ENCODE peak calls at places on chromosomes 6 and 20, in five cellular contexts. L is NCI-H2081 treated with DMSO at 0.1 percent for 48 hours, D is GM13977, V is RCC 7860, F is KG1. U is an unnamed sample.

GRCh38 chr20:10671221-10671849 is 2.5 kb downstream of the JAG1 start:
- DNase-seq in L (no peak), D (peak), V (peak), F (no peak), U (peak)

GRCh38 chr20:50274570-50275430 is 84.2 kb downstream of the CEBPB start:
- DNase-seq in L (no peak), D (no peak), V (no peak), F (peak), U (no peak)

GRCh38 chr20:58623579-58624473 is 27.3 kb upstream of the STX16 start:
- DNase-seq in L (no peak), D (no peak), V (peak), F (no peak), U (no peak)

GRCh38 chr6:36679043-36679821 is 718 bp downstream of the CDKN1A start:
- DNase-seq in L (no peak), D (no peak), V (peak), F (no peak), U (no peak)

GRCh38 chr20:58619847-58620431 is 31.1 kb upstream of the STX16 start:
- DNase-seq in L (no peak), D (no peak), V (no peak), F (no peak), U (no peak)

GRCh38 chr6:145372671-145373123 is 362.6 kb downstream of the EPM2A start:
- DNase-seq in L (no peak), D (peak), V (no peak), F (no peak), U (no peak)

GRCh38 chr6:25889877-25890853 is 16.1 kb upstream of the SLC17A3 start:
- DNase-seq in L (no peak), D (no peak), V (peak), F (no peak), U (no peak)

GRCh38 chr6:46289865-46290264 is 119.1 kb upstream of the ENPP5 start:
- DNase-seq in L (no peak), D (no peak), V (no peak), F (no peak), U (no peak)

GRCh38 chr6:142851601-142852000 is 93.4 kb downstream of the HIVEP2 start:
- DNase-seq in L (no peak), D (no peak), V (peak), F (no peak), U (no peak)

GRCh38 chr6:148523051-148523450 is 180.4 kb downstream of the SASH1 start:
- DNase-seq in L (no peak), D (no peak), V (peak), F (no peak), U (no peak)

GRCh38 chr6:35385457-35386202 is 43.3 kb downstream of the PPARD start:
- DNase-seq in L (no peak), D (no peak), V (no peak), F (no peak), U (no peak)

GRCh38 chr6:113149511-113149910 is 707.6 kb upstream of the MARCKS start:
- DNase-seq in L (no peak), D (no peak), V (no peak), F (no peak), U (no peak)

GRCh38 chr20:47358672-47359532 is 2.4 kb upstream of the ZMYND8 start:
- DNase-seq in L (no peak), D (no peak), V (peak), F (peak), U (no peak)

GRCh38 chr6:42556462-42556861 is 7.4 kb upstream of the UBR2 start:
- DNase-seq in L (no peak), D (no peak), V (no peak), F (no peak), U (no peak)

GRCh38 chr6:77462359-77463307 is 658 bp downstream of the HTR1B start:
- DNase-seq in L (no peak), D (no peak), V (no peak), F (no peak), U (no peak)

GRCh38 chr6:159829515-159829914 is 29.4 kb downstream of the PNLDC1 start:
- DNase-seq in L (no peak), D (peak), V (no peak), F (peak), U (peak)

GRCh38 chr6:34202329-34203201 is 34.1 kb upstream of the HMGA1 start:
- DNase-seq in L (no peak), D (no peak), V (no peak), F (no peak), U (no peak)

GRCh38 chr20:13221673-13222318 is 722 bp downstream of the ISM1 start:
- DNase-seq in L (no peak), D (peak), V (peak), F (peak), U (no peak)